ENCODE peak calls at places on chromosomes 4 and X, in five cellular contexts. Q is HEK293T, H is H1, J is GM12878, D is HepG2. E is an unnamed sample.

GRCh38 chr4:72896515-72896914 is 173.0 kb downstream of the COX18 start:
- DNase-seq in J (no peak), Q (no peak), H (no peak), D (peak), E (no peak)

GRCh38 chr4:10196191-10196590 is 79.6 kb upstream of the WDR1 start:
- DNase-seq in J (no peak), D (no peak), H (no peak), Q (no peak), E (no peak)

GRCh38 chr4:27861381-27861787 is 1000.7 kb downstream of the STIM2 start:
- DNase-seq in J (no peak), D (peak), H (peak), Q (peak), E (peak)

GRCh38 chr4:168411318-168412150 is 68.8 kb downstream of the DDX60L start:
- DNase-seq in D (no peak), H (no peak), J (no peak), Q (no peak), E (no peak)

GRCh38 chr4:153243464-153243863 is 39.2 kb downstream of the TRIM2 start:
- DNase-seq in H (no peak), D (no peak), J (no peak), Q (no peak), E (no peak)

GRCh38 chr4:29259556-29259955 is 1460.6 kb upstream of the PCDH7 start:
- DNase-seq in Q (no peak), D (no peak), H (no peak), J (no peak), E (no peak)

GRCh38 chr4:95556460-95556859 is 7.7 kb upstream of the UNC5C start:
- DNase-seq in D (no peak), Q (no peak), J (no peak), H (no peak), E (no peak)

GRCh38 chrX:39396358-39396995 is 595.2 kb downstream of the MID1IP1 start:
- DNase-seq in Q (no peak), H (no peak), J (no peak), D (no peak), E (no peak)

GRCh38 chr4:12138478-12138877 is 709.8 kb upstream of the HS3ST1 start:
- DNase-seq in J (no peak), H (no peak), D (no peak), Q (no peak), E (no peak)

GRCh38 chr4:80767944-80768343 is 262.6 kb upstream of the BMP3 start:
- DNase-seq in J (no peak), H (no peak), D (no peak), Q (no peak), E (no peak)

DNA sequence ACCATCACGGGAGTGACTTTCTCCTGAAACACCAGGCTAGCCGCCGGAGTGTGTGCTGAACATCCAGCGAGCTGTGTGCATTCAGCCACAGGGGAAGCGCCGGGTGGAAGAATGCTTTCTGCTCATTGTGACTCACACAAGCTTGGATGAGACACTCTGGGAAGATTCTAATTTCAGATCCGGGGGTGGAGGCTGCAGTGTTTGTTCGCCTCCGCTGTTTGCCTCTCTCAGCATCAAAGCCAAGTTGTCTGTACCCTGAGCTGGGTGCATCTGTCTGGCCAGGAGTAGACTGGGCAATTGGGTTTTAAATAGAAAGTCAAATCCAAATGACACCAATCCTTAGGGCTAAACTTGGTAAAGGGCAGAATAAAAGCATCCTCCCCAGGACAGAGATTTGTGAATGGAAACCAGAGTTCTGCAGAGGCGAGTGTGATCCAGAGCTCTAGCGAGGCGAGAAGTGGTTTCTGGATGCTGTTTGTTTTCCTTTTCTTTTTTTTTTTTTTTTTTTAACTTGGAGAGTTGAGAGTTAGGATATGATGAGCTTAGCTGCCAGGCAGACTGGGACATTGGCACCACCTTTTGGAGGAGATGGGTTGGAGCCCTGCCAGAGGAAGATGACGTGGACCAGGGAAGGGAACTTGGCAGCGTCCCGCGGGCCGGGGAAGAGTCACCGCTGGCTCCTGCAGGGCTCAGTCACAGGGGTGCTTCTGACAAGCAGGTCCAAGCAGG is 196.0 kb upstream of the PSAPL1 start:
- DNase-seq in Q (no peak), H (no peak), D (peak), J (no peak), E (no peak)
- TF ChIP-seq SUZ12 in Q (no peak), H (no peak), D (no peak), J (no peak), E (no peak)

GRCh38 chr4:38243385-38244053 is 283.3 kb downstream of the PTTG2 start:
- DNase-seq in D (no peak), H (no peak), J (no peak), Q (no peak), E (no peak)
- TF ChIP-seq SUZ12 in D (no peak), H (no peak), J (no peak), Q (no peak), E (no peak)

DNA sequence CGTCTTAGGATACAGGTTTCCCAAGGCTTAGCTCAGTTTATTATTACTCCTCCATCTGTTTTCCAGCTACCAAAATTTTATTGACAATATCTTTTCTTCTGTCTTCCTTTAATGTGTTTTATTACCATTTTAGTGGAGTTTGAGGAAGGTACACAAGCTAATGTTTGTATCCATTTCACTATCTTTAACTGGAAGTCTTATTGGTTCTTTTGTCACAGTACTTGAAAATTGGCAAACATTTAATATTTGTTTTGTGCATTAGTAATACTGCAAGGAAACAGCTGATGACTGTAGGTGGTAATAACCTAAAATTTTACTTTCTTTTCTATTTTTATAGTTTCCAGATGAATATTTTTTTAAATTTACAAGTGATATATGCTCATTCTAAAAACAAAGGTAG is 9.3 kb upstream of the ARL9 start:
- DNase-seq in Q (no peak), D (no peak), H (no peak), J (no peak), E (no peak)
- TF ChIP-seq SUZ12 in Q (no peak), D (no peak), H (no peak), J (no peak), E (no peak)

DNA sequence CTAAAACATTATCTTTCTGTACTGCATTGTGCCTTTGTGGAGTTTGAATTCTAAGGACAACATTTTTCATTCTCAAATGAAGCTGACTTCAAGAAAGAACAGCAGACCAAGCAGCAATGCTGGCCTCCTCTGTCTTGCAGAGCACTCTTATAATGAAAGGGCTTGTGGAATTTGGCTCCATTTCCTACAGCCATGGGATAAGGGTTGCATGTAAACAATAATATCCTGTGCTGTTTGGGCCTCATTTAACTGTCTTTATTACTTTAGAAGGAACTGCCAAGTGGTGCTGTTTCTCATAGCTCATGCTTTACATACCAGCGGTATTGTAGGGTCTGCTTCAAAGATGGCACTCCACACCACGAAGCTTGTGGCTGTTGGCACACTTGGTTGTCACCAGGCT is 111.4 kb upstream of the EOLA2 start:
- DNase-seq in H (no peak), Q (no peak), D (no peak), J (no peak), E (no peak)
- TF ChIP-seq SUZ12 in H (no peak), Q (no peak), D (no peak), J (no peak), E (no peak)

DNA sequence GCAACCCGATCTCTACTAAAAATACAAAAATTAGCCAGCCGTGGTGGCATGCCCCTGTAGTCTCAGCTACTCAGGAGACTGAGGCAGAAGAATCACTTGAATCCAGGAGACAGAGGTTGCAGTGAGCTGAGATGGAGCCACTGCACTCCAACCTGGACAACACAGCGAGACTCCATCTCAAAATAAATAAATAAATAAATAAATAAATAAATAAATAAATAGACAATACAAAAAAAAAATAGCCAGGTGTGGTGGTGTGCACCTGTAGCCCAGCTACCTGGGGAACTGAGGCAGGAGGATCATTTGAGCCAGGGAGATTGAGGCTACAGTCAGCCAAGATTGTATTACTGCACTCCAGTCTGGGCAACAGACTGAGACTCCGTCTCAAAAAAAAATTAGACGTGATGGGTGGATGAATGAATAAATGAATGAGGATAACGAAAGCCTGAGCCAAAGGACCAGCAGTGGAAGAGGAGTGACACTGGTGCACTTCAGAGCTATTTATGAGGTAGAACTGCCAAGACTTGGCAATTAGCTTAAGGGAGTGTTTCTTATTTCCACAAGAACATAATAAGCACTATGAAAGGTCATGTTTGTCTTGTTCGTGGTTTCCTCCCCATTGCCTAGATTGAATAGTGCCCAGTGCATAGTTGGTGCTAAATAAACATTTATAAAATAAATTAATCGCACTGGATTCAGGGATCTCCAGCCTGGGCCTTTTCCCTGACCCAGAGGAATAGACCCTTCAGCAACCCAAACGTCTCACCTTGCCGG is 232.2 kb downstream of the IDS start:
- DNase-seq in J (no peak), D (no peak), Q (no peak), H (no peak), E (no peak)
- TF ChIP-seq SUZ12 in J (no peak), D (no peak), Q (no peak), H (no peak), E (no peak)

E was measured in NT2/D1.